ENCODE peak calls at places on chromosome 13, in four cellular contexts. One of them, this sample, is unnamed.

GRCh38 chr13:79722885-79723445 is 242.0 kb downstream of the NDFIP2 start:
- DNase-seq in CD8-positive, alpha-beta T cell: no peak
- DNase-seq in PC-3: no peak
- DNase-seq in breast epithelium: no peak
- DNase-seq in this sample: no peak

GRCh38 chr13:65310663-65311328 is 1919.3 kb downstream of the PCDH9 start:
- DNase-seq in CD8-positive, alpha-beta T cell: no peak
- DNase-seq in PC-3: no peak
- DNase-seq in breast epithelium: no peak
- DNase-seq in this sample: no peak

GRCh38 chr13:44300895-44301638 is 72.6 kb upstream of the SERP2 start:
- DNase-seq in CD8-positive, alpha-beta T cell: no peak
- DNase-seq in PC-3: peak; percentile 89
- DNase-seq in breast epithelium: peak; percentile 60
- DNase-seq in this sample: peak; percentile 50

GRCh38 chr13:27374650-27375049 is 49.8 kb upstream of the GTF3A start:
- DNase-seq in CD8-positive, alpha-beta T cell: peak; percentile 44
- DNase-seq in PC-3: peak; percentile 89
- DNase-seq in breast epithelium: no peak
- DNase-seq in this sample: peak; percentile 24

GRCh38 chr13:94251801-94252200 is 227.7 kb downstream of the DCT start:
- DNase-seq in CD8-positive, alpha-beta T cell: no peak
- DNase-seq in PC-3: no peak
- DNase-seq in breast epithelium: no peak
- DNase-seq in this sample: no peak

GRCh38 chr13:65966991-65967451 is 1263.1 kb downstream of the PCDH9 start:
- DNase-seq in CD8-positive, alpha-beta T cell: no peak
- DNase-seq in PC-3: peak; percentile 71
- DNase-seq in breast epithelium: no peak
- DNase-seq in this sample: no peak

GRCh38 chr13:106151056-106151699 is 384.3 kb downstream of the EFNB2 start:
- DNase-seq in CD8-positive, alpha-beta T cell: no peak
- DNase-seq in PC-3: peak; percentile 93
- DNase-seq in breast epithelium: no peak
- DNase-seq in this sample: peak; percentile 99

GRCh38 chr13:85091835-85092234 is 707.4 kb downstream of the SLITRK6 start:
- DNase-seq in CD8-positive, alpha-beta T cell: no peak
- DNase-seq in PC-3: no peak
- DNase-seq in breast epithelium: no peak
- DNase-seq in this sample: no peak

GRCh38 chr13:26377038-26377437 is 123.1 kb downstream of the CDK8 start:
- DNase-seq in CD8-positive, alpha-beta T cell: peak; percentile 20
- DNase-seq in PC-3: peak; percentile 44
- DNase-seq in breast epithelium: no peak
- DNase-seq in this sample: no peak

GRCh38 chr13:43411211-43411610 is 375.6 kb downstream of the ENOX1 start:
- DNase-seq in CD8-positive, alpha-beta T cell: no peak
- DNase-seq in PC-3: no peak
- DNase-seq in breast epithelium: no peak
- DNase-seq in this sample: no peak

DNA sequence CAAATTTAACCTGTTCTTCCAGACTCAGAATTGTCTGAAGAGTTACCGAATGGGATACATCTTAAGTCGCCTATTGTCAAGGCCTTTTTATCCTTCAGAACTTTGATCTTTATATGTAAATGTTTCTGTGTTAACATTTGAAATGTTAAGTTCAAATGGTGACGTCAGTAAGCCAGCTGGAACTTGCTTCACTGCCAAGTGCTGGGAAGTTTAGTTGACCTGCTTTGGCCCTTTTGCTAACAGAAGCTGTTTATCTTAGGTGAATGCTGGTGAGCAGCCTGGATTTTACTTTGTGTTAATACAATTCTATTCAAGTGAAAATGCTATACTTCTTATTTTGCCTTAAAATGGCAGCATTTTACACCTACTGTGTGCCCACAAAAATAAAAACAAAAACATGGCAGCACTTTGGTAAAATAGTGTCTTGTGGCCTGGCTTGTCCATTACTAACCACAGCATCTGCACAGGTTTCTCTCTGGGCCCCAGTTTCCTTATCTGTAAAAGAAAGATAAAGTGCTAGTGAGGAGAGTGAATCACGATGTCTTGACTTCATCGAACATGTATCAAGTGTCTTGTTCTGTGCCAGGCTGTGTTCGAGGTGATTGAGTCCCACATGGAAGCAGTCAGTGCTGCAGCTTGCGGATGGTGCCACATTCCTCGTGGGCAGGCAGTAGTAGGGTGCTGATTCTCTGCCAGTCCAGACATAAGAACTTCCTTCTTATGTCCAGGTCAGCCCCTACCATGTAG is 2.2 kb downstream of the NAXD start:
- DNase-seq in CD8-positive, alpha-beta T cell: no peak
- DNase-seq in PC-3: no peak
- DNase-seq in breast epithelium: no peak
- DNase-seq in this sample: peak; percentile 58
- H3K4me3 ChIP-seq in CD8-positive, alpha-beta T cell: no peak overlapping the region
- H3K4me3 ChIP-seq in PC-3: peak overlapping the region; percentile 92
- H3K4me3 ChIP-seq in breast epithelium: no peak overlapping the region
- H3K4me3 ChIP-seq in this sample: no peak overlapping the region

DNA sequence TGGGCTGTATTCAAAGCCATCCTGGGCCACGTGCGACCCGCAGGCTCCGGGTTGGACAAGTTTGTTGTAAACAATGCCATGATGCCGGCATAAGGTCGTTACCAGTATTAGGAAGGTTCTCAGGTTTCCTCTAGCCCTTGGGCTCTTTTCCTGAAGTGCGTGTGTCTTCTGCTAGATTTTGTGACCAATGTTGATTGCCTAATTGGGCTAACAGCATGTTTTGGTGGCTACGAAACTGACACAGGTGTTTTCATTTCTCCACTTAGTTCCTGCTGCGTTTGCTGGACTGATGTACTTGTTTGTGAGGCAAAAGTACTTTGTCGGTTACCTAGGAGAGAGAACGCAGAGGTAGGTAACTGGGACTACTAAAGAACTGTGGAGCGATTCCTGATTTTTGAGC is 20.3 kb downstream of the ALOX5AP start:
- DNase-seq in CD8-positive, alpha-beta T cell: no peak
- DNase-seq in PC-3: no peak
- DNase-seq in breast epithelium: no peak
- DNase-seq in this sample: no peak
- H3K4me1 ChIP-seq in CD8-positive, alpha-beta T cell: no peaks in the 10 kb centered on the region
- H3K4me1 ChIP-seq in PC-3: no peaks in the 10 kb centered on the region
- H3K4me1 ChIP-seq in breast epithelium: no peaks in the 10 kb centered on the region
- H3K4me1 ChIP-seq in this sample: peaks cover 21% of the 10 kb centered on the region

GRCh38 chr13:109162248-109163051 is 533.0 kb downstream of the MYO16 start:
- DNase-seq in CD8-positive, alpha-beta T cell: no peak
- DNase-seq in PC-3: peak; percentile 73
- DNase-seq in breast epithelium: no peak
- DNase-seq in this sample: no peak

GRCh38 chr13:109163052-109163413 is 533.6 kb downstream of the MYO16 start:
- DNase-seq in CD8-positive, alpha-beta T cell: no peak
- DNase-seq in PC-3: no peak
- DNase-seq in breast epithelium: no peak
- DNase-seq in this sample: peak; percentile 66

GRCh38 chr13:109159650-109160309 is 530.4 kb downstream of the MYO16 start:
- DNase-seq in CD8-positive, alpha-beta T cell: no peak
- DNase-seq in PC-3: no peak
- DNase-seq in breast epithelium: no peak
- DNase-seq in this sample: no peak

GRCh38 chr13:109160357-109160756 is 530.9 kb downstream of the MYO16 start:
- DNase-seq in CD8-positive, alpha-beta T cell: no peak
- DNase-seq in PC-3: peak; percentile 50
- DNase-seq in breast epithelium: no peak
- DNase-seq in this sample: no peak

GRCh38 chr13:109160887-109161669 is 531.7 kb downstream of the MYO16 start:
- DNase-seq in CD8-positive, alpha-beta T cell: no peak
- DNase-seq in PC-3: peak; percentile 44
- DNase-seq in breast epithelium: no peak
- DNase-seq in this sample: no peak
- H3K27ac ChIP-seq in CD8-positive, alpha-beta T cell: no peak overlapping the region
- H3K27ac ChIP-seq in PC-3: peak overlapping the region; percentile 95
- H3K27ac ChIP-seq in breast epithelium: no peak overlapping the region
- H3K27ac ChIP-seq in this sample: no peak overlapping the region

GRCh38 chr13:45796421-45796960 is 55.1 kb downstream of the SIAH3 start:
- DNase-seq in CD8-positive, alpha-beta T cell: no peak
- DNase-seq in PC-3: no peak
- DNase-seq in breast epithelium: no peak
- DNase-seq in this sample: no peak
- H3K4me3 ChIP-seq in CD8-positive, alpha-beta T cell: no peak overlapping the region
- H3K4me3 ChIP-seq in PC-3: no peak overlapping the region
- H3K4me3 ChIP-seq in breast epithelium: no peak overlapping the region
- H3K4me3 ChIP-seq in this sample: no peak overlapping the region